ENCODE peak calls at places on chromosome 9, in six cellular contexts. One of them, this sample, is unnamed.

GRCh38 chr9:107447834-107448233 is 41.7 kb downstream of the KLF4 start:
- DNase-seq in HCT116: no peak
- DNase-seq in ovary: no peak
- DNase-seq in thyroid gland: no peak
- DNase-seq in A549: no peak
- DNase-seq in breast epithelium: no peak
- DNase-seq in this sample: no peak

GRCh38 chr9:126947529-126947928 is 32.9 kb downstream of the RALGPS1 start:
- DNase-seq in HCT116: peak
- DNase-seq in ovary: no peak
- DNase-seq in thyroid gland: no peak
- DNase-seq in A549: no peak
- DNase-seq in breast epithelium: no peak
- DNase-seq in this sample: no peak

GRCh38 chr9:16121593-16121992 is 568.8 kb downstream of the CCDC171 start:
- DNase-seq in HCT116: no peak
- DNase-seq in ovary: no peak
- DNase-seq in thyroid gland: no peak
- DNase-seq in A549: no peak
- DNase-seq in breast epithelium: no peak
- DNase-seq in this sample: no peak

GRCh38 chr9:22413884-22414283 is 32.7 kb upstream of the DMRTA1 start:
- DNase-seq in HCT116: no peak
- DNase-seq in ovary: no peak
- DNase-seq in thyroid gland: no peak
- DNase-seq in A549: no peak
- DNase-seq in breast epithelium: no peak
- DNase-seq in this sample: no peak

GRCh38 chr9:125169889-125170288 is 19.7 kb downstream of the PPP6C start:
- DNase-seq in HCT116: no peak
- DNase-seq in ovary: no peak
- DNase-seq in thyroid gland: no peak
- DNase-seq in A549: no peak
- DNase-seq in breast epithelium: no peak
- DNase-seq in this sample: no peak

GRCh38 chr9:20358201-20358600 is 264.1 kb downstream of the MLLT3 start:
- DNase-seq in HCT116: no peak
- DNase-seq in ovary: no peak
- DNase-seq in thyroid gland: no peak
- DNase-seq in A549: no peak
- DNase-seq in breast epithelium: no peak
- DNase-seq in this sample: no peak

GRCh38 chr9:112844771-112845542 is 45.7 kb downstream of the SLC46A2 start:
- DNase-seq in HCT116: peak
- DNase-seq in ovary: peak
- DNase-seq in thyroid gland: peak
- DNase-seq in A549: peak
- DNase-seq in breast epithelium: peak
- DNase-seq in this sample: peak

GRCh38 chr9:18926513-18926912 is 106.5 kb downstream of the SAXO1 start:
- DNase-seq in HCT116: no peak
- DNase-seq in ovary: no peak
- DNase-seq in thyroid gland: no peak
- DNase-seq in A549: no peak
- DNase-seq in breast epithelium: no peak
- DNase-seq in this sample: no peak

GRCh38 chr9:76552751-76553150 is 93.8 kb downstream of the GCNT1 start:
- DNase-seq in HCT116: no peak
- DNase-seq in ovary: no peak
- DNase-seq in thyroid gland: no peak
- DNase-seq in A549: no peak
- DNase-seq in breast epithelium: no peak
- DNase-seq in this sample: no peak

GRCh38 chr9:107312651-107313050 is 29.6 kb downstream of the RAD23B start:
- DNase-seq in HCT116: no peak
- DNase-seq in ovary: no peak
- DNase-seq in thyroid gland: no peak
- DNase-seq in A549: no peak
- DNase-seq in breast epithelium: no peak
- DNase-seq in this sample: no peak

GRCh38 chr9:98997580-98997979 is 53.9 kb downstream of the COL15A1 start:
- DNase-seq in HCT116: no peak
- DNase-seq in ovary: no peak
- DNase-seq in thyroid gland: no peak
- DNase-seq in A549: no peak
- DNase-seq in breast epithelium: no peak
- DNase-seq in this sample: peak

GRCh38 chr9:76764138-76764537 is at the start of gene PCA3:
- DNase-seq in HCT116: no peak
- DNase-seq in ovary: no peak
- DNase-seq in thyroid gland: no peak
- DNase-seq in A549: no peak
- DNase-seq in breast epithelium: no peak
- DNase-seq in this sample: no peak

GRCh38 chr9:1042466-1042865 is 7.7 kb upstream of the DMRT2 start:
- DNase-seq in HCT116: no peak
- DNase-seq in ovary: no peak
- DNase-seq in thyroid gland: no peak
- DNase-seq in A549: no peak
- DNase-seq in breast epithelium: no peak
- DNase-seq in this sample: peak

GRCh38 chr9:93091453-93092081 is 4.5 kb upstream of the CARD19 start:
- DNase-seq in HCT116: peak
- DNase-seq in ovary: peak
- DNase-seq in thyroid gland: peak
- DNase-seq in A549: peak
- DNase-seq in breast epithelium: peak
- DNase-seq in this sample: peak

GRCh38 chr9:130010151-130010988 is 32.6 kb downstream of the FNBP1 start:
- DNase-seq in HCT116: no peak
- DNase-seq in ovary: no peak
- DNase-seq in thyroid gland: peak
- DNase-seq in A549: no peak
- DNase-seq in breast epithelium: no peak
- DNase-seq in this sample: no peak

GRCh38 chr9:112404367-112404979 is 24.6 kb downstream of the HSDL2 start:
- DNase-seq in HCT116: no peak
- DNase-seq in ovary: no peak
- DNase-seq in thyroid gland: peak
- DNase-seq in A549: no peak
- DNase-seq in breast epithelium: no peak
- DNase-seq in this sample: no peak

GRCh38 chr9:123825337-123825736 is 104.6 kb downstream of the DENND1A start:
- DNase-seq in HCT116: no peak
- DNase-seq in ovary: no peak
- DNase-seq in thyroid gland: no peak
- DNase-seq in A549: peak
- DNase-seq in breast epithelium: no peak
- DNase-seq in this sample: no peak

GRCh38 chr9:94676446-94677148 is 37.3 kb upstream of the FBP1 start:
- DNase-seq in HCT116: no peak
- DNase-seq in ovary: no peak
- DNase-seq in thyroid gland: no peak
- DNase-seq in A549: no peak
- DNase-seq in breast epithelium: no peak
- DNase-seq in this sample: no peak

GRCh38 chr9:114426046-114426948 is 38.5 kb upstream of the AKNA start:
- DNase-seq in HCT116: no peak
- DNase-seq in ovary: no peak
- DNase-seq in thyroid gland: no peak
- DNase-seq in A549: no peak
- DNase-seq in breast epithelium: no peak
- DNase-seq in this sample: no peak

GRCh38 chr9:81877047-81877446 is 51.2 kb upstream of the SPATA31D4 start:
- DNase-seq in HCT116: no peak
- DNase-seq in ovary: no peak
- DNase-seq in thyroid gland: no peak
- DNase-seq in A549: no peak
- DNase-seq in breast epithelium: no peak
- DNase-seq in this sample: no peak

GRCh38 chr9:133915534-133916158 is 76.5 kb downstream of the VAV2 start:
- DNase-seq in HCT116: no peak
- DNase-seq in ovary: no peak
- DNase-seq in thyroid gland: no peak
- DNase-seq in A549: no peak
- DNase-seq in breast epithelium: no peak
- DNase-seq in this sample: no peak

GRCh38 chr9:88781500-88782391 is 209.5 kb upstream of the S1PR3 start:
- DNase-seq in HCT116: no peak
- DNase-seq in ovary: peak
- DNase-seq in thyroid gland: no peak
- DNase-seq in A549: no peak
- DNase-seq in breast epithelium: no peak
- DNase-seq in this sample: peak

GRCh38 chr9:26974927-26975326 is 18.7 kb downstream of the IFT74 start:
- DNase-seq in HCT116: no peak
- DNase-seq in ovary: no peak
- DNase-seq in thyroid gland: no peak
- DNase-seq in A549: no peak
- DNase-seq in breast epithelium: no peak
- DNase-seq in this sample: no peak

GRCh38 chr9:103242025-103242424 is 246.9 kb downstream of the CYLC2 start:
- DNase-seq in HCT116: no peak
- DNase-seq in ovary: no peak
- DNase-seq in thyroid gland: no peak
- DNase-seq in A549: no peak
- DNase-seq in breast epithelium: no peak
- DNase-seq in this sample: no peak

GRCh38 chr9:133948138-133948537 is 44.0 kb downstream of the VAV2 start:
- DNase-seq in HCT116: no peak
- DNase-seq in ovary: no peak
- DNase-seq in thyroid gland: no peak
- DNase-seq in A549: no peak
- DNase-seq in breast epithelium: no peak
- DNase-seq in this sample: no peak

GRCh38 chr9:76605271-76605670 is 146.3 kb downstream of the GCNT1 start:
- DNase-seq in HCT116: no peak
- DNase-seq in ovary: no peak
- DNase-seq in thyroid gland: no peak
- DNase-seq in A549: no peak
- DNase-seq in breast epithelium: no peak
- DNase-seq in this sample: no peak

GRCh38 chr9:79583957-79584654 is 12.3 kb downstream of the TLE4 start:
- DNase-seq in HCT116: no peak
- DNase-seq in ovary: no peak
- DNase-seq in thyroid gland: no peak
- DNase-seq in A549: no peak
- DNase-seq in breast epithelium: no peak
- DNase-seq in this sample: peak

GRCh38 chr9:131736440-131736839 is 3.4 kb downstream of the RAPGEF1 start:
- DNase-seq in HCT116: no peak
- DNase-seq in ovary: no peak
- DNase-seq in thyroid gland: no peak
- DNase-seq in A549: no peak
- DNase-seq in breast epithelium: no peak
- DNase-seq in this sample: no peak
- H3K4me3 ChIP-seq in HCT116: no peak
- H3K4me3 ChIP-seq in ovary: no peak
- H3K4me3 ChIP-seq in thyroid gland: no peak
- H3K4me3 ChIP-seq in A549: no peak
- H3K4me3 ChIP-seq in breast epithelium: no peak
- H3K4me3 ChIP-seq in this sample: no peak

DNA sequence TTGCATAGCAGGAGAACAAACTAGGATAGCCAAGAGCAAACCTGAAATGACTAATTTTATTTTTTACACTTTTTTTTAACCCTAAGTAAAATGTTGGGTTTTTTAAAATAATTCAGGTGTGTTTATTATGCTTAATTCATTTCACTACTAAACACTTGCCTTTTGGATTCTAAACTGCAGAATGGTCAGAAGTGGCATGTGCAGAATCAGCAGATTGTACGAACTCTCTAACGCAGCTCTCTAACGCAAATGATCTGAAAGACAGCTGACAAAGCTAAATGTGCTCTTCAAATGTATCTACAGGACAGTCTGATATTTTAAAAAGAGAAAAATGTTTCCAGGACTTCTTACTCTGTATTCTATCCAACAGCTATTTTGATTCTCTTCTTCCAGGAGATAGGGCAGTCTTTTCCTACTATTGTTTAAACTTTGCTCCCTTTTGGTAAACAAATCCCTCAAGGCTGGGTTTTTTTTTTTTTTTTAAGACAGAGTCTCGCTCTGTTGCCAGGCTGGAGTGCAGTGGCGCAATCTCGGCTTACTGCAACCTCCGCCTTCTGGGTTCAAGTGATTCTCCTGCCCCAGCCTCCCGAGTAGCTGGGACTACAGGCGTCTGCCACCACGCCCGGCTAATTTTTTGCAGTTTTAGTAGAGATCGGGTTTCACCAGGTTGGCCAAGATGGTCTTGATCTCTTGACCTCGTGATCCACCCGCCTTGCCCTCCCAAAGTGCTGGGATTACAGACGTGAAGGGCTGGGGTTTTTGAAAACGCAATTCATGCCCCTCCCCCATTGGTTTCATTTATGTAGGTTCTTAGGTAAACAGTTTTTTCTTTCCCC is 1.3 kb downstream of the NMRK1 start:
- DNase-seq in HCT116: no peak
- DNase-seq in ovary: peak
- DNase-seq in thyroid gland: peak
- DNase-seq in A549: no peak
- DNase-seq in breast epithelium: no peak
- DNase-seq in this sample: no peak
- TF ChIP-seq POLR2A in HCT116: no peak
- TF ChIP-seq POLR2A in ovary: no peak
- TF ChIP-seq POLR2A in thyroid gland: no peak
- TF ChIP-seq POLR2A in A549: no peak
- TF ChIP-seq POLR2A in breast epithelium: no peak
- TF ChIP-seq POLR2A in this sample: no peak

DNA sequence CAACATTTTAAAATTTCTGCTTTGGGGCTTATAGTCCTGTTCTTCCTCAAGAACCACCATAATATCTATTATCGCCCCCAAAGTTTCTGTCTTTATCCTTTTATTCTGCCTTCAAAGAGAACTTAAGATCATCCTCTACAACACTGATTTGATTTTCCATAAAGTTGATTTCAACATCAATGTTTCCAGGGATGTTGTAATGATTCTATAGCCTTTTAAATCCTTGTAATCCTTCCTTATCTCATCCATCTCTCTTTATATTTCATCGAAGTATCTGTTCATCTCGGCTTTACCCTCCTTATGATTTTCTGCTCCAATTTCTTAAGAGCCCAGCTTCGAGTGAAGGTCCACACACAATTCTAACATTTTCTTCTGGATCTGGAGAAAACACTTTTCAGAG is 218.4 kb downstream of the CDK5RAP2 start:
- DNase-seq in HCT116: no peak
- DNase-seq in ovary: no peak
- DNase-seq in thyroid gland: no peak
- DNase-seq in A549: no peak
- DNase-seq in breast epithelium: no peak
- DNase-seq in this sample: no peak
- H3K4me3 ChIP-seq in HCT116: no peak
- H3K4me3 ChIP-seq in ovary: no peak
- H3K4me3 ChIP-seq in thyroid gland: no peak
- H3K4me3 ChIP-seq in A549: no peak
- H3K4me3 ChIP-seq in breast epithelium: no peak
- H3K4me3 ChIP-seq in this sample: no peak

GRCh38 chr9:37531699-37532098 is 44.5 kb downstream of the FBXO10 start:
- DNase-seq in HCT116: no peak
- DNase-seq in ovary: no peak
- DNase-seq in thyroid gland: no peak
- DNase-seq in A549: no peak
- DNase-seq in breast epithelium: no peak
- DNase-seq in this sample: no peak
- TF ChIP-seq POLR2A in HCT116: no peak
- TF ChIP-seq POLR2A in ovary: no peak
- TF ChIP-seq POLR2A in thyroid gland: no peak
- TF ChIP-seq POLR2A in A549: no peak
- TF ChIP-seq POLR2A in breast epithelium: no peak
- TF ChIP-seq POLR2A in this sample: no peak

GRCh38 chr9:128712451-128713410 is 10.4 kb downstream of the PKN3 start:
- DNase-seq in HCT116: no peak
- DNase-seq in ovary: no peak
- DNase-seq in thyroid gland: no peak
- DNase-seq in A549: no peak
- DNase-seq in breast epithelium: no peak
- DNase-seq in this sample: no peak
- H3K4me3 ChIP-seq in HCT116: no peak
- H3K4me3 ChIP-seq in ovary: no peak
- H3K4me3 ChIP-seq in thyroid gland: no peak
- H3K4me3 ChIP-seq in A549: no peak
- H3K4me3 ChIP-seq in breast epithelium: no peak
- H3K4me3 ChIP-seq in this sample: no peak